ENCODE peak calls at places on chromosomes 13 and 19, in seven cellular contexts. B is GM12892, K is SK-N-SH, A is HepG2, O is K562, M is H1, L is GM12878. W is an unnamed sample.

GRCh38 chr19:4449022-4449825 is 8.4 kb downstream of the UBXN6 start:
- DNase-seq in O (no peak), K (peak), L (no peak), M (no peak), B (no peak), A (no peak), W (peak)

GRCh38 chr13:28856284-28856683 is 36.1 kb downstream of the MTUS2 start:
- DNase-seq in L (no peak), A (no peak), B (no peak), O (no peak), K (no peak), M (no peak), W (no peak)

GRCh38 chr19:46404884-46405658 is 8.3 kb downstream of the CCDC8 start:
- DNase-seq in M (no peak), O (peak), L (no peak), A (peak), K (no peak), B (no peak), W (no peak)

GRCh38 chr13:34682406-34682805 is 259.7 kb upstream of the NBEA start:
- DNase-seq in K (no peak), M (no peak), A (no peak), O (no peak), B (no peak), L (no peak), W (no peak)

GRCh38 chr13:111161601-111162600 is 46.8 kb downstream of the ARHGEF7 start:
- DNase-seq in B (no peak), A (no peak), K (no peak), M (no peak), O (no peak), L (no peak), W (no peak)

GRCh38 chr13:114101325-114101821 is 31.1 kb downstream of the RASA3 start:
- DNase-seq in K (peak), B (no peak), M (no peak), L (no peak), A (no peak), O (no peak), W (no peak)

GRCh38 chr19:35833972-35834371 is 18.3 kb downstream of the NPHS1 start:
- DNase-seq in M (no peak), B (no peak), L (no peak), K (no peak), A (no peak), O (no peak), W (no peak)

GRCh38 chr19:49613374-49613773 is 22.4 kb downstream of the PRR12 start:
- DNase-seq in M (no peak), L (no peak), O (no peak), K (no peak), A (no peak), B (no peak), W (no peak)

GRCh38 chr13:39347926-39348901 is 254.8 kb downstream of the LHFPL6 start:
- DNase-seq in A (no peak), B (no peak), M (peak), O (no peak), L (no peak), K (no peak), W (no peak)

GRCh38 chr13:59413121-59413520 is 750.6 kb downstream of the DIAPH3 start:
- DNase-seq in L (peak), K (no peak), B (no peak), O (no peak), M (no peak), A (no peak), W (no peak)

GRCh38 chr13:41054212-41054877 is 7.0 kb upstream of the WBP4 start:
- DNase-seq in A (peak), K (peak), L (peak), B (no peak), O (no peak), M (no peak), W (no peak)

DNA sequence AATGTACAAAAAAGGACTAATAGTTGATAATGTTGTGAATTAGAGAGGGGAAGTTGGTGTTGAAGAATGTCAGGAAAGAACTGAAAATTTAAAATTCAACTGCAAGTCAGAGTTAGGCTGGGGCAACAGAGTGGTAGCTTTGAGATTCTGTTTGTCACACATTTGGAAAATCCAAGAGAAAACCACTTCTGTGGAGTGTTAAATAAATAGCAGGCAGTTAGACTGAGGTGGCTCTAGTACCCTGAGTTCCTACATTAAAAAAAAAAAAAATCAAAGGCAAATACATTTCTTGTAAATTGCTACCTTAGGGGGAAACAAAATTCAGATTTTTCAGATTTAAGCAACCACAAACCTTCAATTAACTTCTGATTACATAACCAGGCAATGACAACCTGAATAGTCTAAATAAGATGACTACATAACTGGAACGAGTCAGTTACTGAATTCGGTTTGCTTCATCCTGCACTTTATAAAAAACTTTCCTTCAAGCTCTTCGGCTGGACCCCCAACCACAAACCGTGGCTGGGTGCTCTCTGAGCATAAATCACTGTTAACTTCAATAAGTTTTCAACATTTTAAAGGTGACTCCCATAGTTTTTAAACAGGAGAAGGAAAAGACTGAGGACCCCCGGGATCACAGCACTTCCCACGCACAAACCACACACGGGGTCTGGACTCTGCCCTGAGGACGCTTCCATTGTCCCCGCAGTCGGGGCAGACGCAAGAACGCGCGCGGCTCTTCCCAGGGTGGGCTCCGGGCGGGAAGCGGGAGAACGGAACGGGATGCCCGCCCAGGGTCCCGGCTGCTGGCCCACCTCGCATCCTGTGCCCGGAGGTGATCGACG is 725 bp downstream of the ZNF682 start:
- DNase-seq in L (no peak), A (no peak), O (no peak), K (no peak), M (no peak), B (no peak), W (no peak)
- TF ChIP-seq TAF1 in L (no peak), A (no peak), O (no peak), K (no peak), M (no peak), B (no peak), W (no peak)

DNA sequence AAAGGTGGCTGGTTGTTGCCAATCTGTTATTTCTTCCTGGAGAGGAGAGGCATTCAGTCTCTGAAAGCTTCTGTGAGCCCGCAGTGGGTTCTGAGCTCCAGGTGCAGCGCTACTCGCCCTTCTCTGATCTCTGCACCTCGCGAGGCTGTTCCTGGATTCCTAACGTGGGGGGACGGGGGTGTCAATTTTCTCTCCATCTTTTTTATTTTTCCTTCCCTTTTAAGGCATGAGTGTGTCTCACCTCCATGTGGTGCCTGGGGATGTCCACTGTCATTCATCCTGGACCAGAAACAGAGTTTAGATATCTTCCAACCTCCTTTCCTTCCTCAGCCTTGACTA is 626 bp downstream of the ZNF233 start:
- DNase-seq in A (no peak), M (no peak), O (no peak), B (no peak), L (no peak), K (peak), W (no peak)
- TF ChIP-seq POLR2AphosphoS5 in A (no peak), M (no peak), O (no peak), B (no peak), L (no peak), K (no peak), W (no peak)

GRCh38 chr13:97141564-97142005 is 80.5 kb upstream of the MBNL2 start:
- DNase-seq in L (peak), O (peak), A (peak), B (no peak), M (peak), K (no peak), W (no peak)
- TF ChIP-seq TAF1 in L (no peak), O (peak), A (no peak), B (no peak), M (no peak), K (no peak), W (no peak)

GRCh38 chr19:9914315-9915207 is 21.8 kb downstream of the OLFM2 start:
- DNase-seq in B (peak), A (peak), M (no peak), L (no peak), O (peak), K (peak), W (peak)
- TF ChIP-seq POLR2AphosphoS5 in B (no peak), A (no peak), M (no peak), L (no peak), O (no peak), K (no peak), W (no peak)

GRCh38 chr19:2341247-2341705 is 12.8 kb downstream of the SPPL2B start:
- DNase-seq in B (no peak), O (peak), L (no peak), A (no peak), M (no peak), K (no peak), W (no peak)
- TF ChIP-seq TAF1 in B (no peak), O (no peak), L (no peak), A (no peak), M (no peak), K (no peak), W (no peak)